ENCODE peak calls at places on chromosomes 5 and 9, in seven cellular contexts. C is RWPE2, P is pancreas, T is uterus, V is left lung, N is DND-41, L is right cardiac atrium. Q is an unnamed sample.

GRCh38 chr9:132003904-132004303 is 75.8 kb downstream of the MED27 start:
- DNase-seq in C (no peak), L (no peak), V (no peak), P (no peak), T (no peak), N (no peak), Q (no peak)

GRCh38 chr9:137313326-137313920 is 11.4 kb upstream of the NRARP start:
- DNase-seq in N (no peak), P (peak; percentile 60), L (no peak), T (no peak), V (no peak), C (peak; percentile 64), Q (no peak)

GRCh38 chr9:121989010-121989409 is 104.1 kb downstream of the TTLL11 start:
- DNase-seq in L (no peak), V (no peak), C (no peak), T (no peak), N (no peak), P (no peak), Q (no peak)

GRCh38 chr9:94870793-94871558 is 144.5 kb downstream of the AOPEP start:
- DNase-seq in N (peak; percentile 29), L (peak; percentile 37), V (peak; percentile 41), C (no peak), P (no peak), T (peak; percentile 54), Q (no peak)

GRCh38 chr9:87657893-87658292 is 68.0 kb upstream of the CTSL start:
- DNase-seq in C (no peak), L (no peak), T (no peak), P (no peak), N (no peak), V (no peak), Q (no peak)

GRCh38 chr9:126719677-126720435 is 85.0 kb upstream of the ZBTB43 start:
- DNase-seq in N (peak; percentile 89), C (no peak), P (no peak), V (peak; percentile 92), L (peak; percentile 68), T (no peak), Q (peak; percentile 92)

GRCh38 chr5:134111741-134112647 is 2.5 kb upstream of the TCF7 start:
- DNase-seq in C (no peak), T (no peak), N (no peak), P (no peak), V (no peak), L (no peak), Q (no peak)

GRCh38 chr5:155475318-155475717 is 461.8 kb downstream of the KIF4B start:
- DNase-seq in P (no peak), V (no peak), C (no peak), N (no peak), L (no peak), T (no peak), Q (no peak)

GRCh38 chr5:83530186-83530585 is 58.6 kb downstream of the VCAN start:
- DNase-seq in V (no peak), T (no peak), L (no peak), N (no peak), C (no peak), P (no peak), Q (no peak)

GRCh38 chr5:40656766-40657165 is 22.9 kb upstream of the PTGER4 start:
- DNase-seq in L (no peak), V (no peak), T (no peak), C (no peak), P (no peak), N (no peak), Q (no peak)

GRCh38 chr5:104739503-104739902 is 1176.9 kb upstream of the NUDT12 start:
- DNase-seq in C (no peak), L (no peak), V (no peak), P (no peak), T (no peak), N (no peak), Q (no peak)

GRCh38 chr5:28269978-28270377 is 1231.6 kb upstream of the CDH9 start:
- DNase-seq in N (peak; percentile 49), P (no peak), L (no peak), T (no peak), V (no peak), C (no peak), Q (no peak)

GRCh38 chr9:113598883-113599282 is 135.4 kb downstream of the RGS3 start:
- DNase-seq in C (no peak), T (no peak), N (no peak), V (no peak), L (no peak), P (peak; percentile 28), Q (peak; percentile 7)

GRCh38 chr9:16364347-16364746 is 506.1 kb downstream of the BNC2 start:
- DNase-seq in C (no peak), N (no peak), T (no peak), L (peak; percentile 68), P (no peak), V (no peak), Q (peak; percentile 51)

GRCh38 chr5:139635606-139636206 is 12.4 kb upstream of the CXXC5 start:
- DNase-seq in V (peak; percentile 91), P (peak; percentile 71), N (peak; percentile 67), L (peak; percentile 92), C (peak; percentile 82), T (peak; percentile 62), Q (peak; percentile 89)
- H3K4me3 ChIP-seq in V (no peak overlapping the region), P (no peak overlapping the region), N (no peak overlapping the region), L (no peak overlapping the region), C (no peak overlapping the region), T (no peak overlapping the region), Q (no peak overlapping the region)

DNA sequence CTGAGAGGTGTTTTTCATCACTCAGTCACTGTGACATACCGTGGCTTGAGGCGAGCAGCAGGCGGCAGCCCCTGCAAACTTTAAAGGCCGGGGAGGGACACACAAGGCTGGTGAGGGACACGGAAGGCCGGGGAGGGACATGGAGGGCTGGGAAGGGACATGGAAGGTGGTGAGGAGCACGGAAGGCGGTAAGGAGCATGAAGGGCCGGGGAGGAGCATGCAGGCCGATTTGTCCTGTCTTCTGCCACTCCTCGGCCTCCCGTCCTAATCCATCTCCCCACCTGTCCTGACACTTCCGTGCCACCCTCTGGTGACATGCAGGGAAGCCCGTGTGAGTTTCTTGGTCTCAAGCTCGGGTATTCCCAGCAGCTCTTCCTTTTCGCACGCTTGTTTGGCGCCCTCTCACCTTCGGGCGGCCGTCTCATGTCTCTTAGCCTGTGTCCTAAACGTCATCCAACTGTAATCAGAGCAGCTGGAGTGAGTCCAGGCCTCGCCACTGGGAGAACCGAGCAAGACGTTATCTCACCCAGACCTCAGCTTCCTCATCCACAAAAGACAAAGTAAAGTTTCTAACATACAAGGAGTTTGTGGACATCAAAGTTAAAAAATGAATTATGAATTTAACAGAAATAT is 126.5 kb downstream of the MRPL36 start:
- DNase-seq in T (no peak), N (no peak), C (no peak), V (no peak), P (peak; percentile 30), L (no peak), Q (no peak)
- H3K27me3 ChIP-seq in T (no peaks in the 10 kb centered on the region), N (peaks cover 6% of the 10 kb centered on the region), C (peaks cover 24% of the 10 kb centered on the region), V (peaks cover 66% of the 10 kb centered on the region), P (no peaks in the 10 kb centered on the region), L (no peaks in the 10 kb centered on the region), Q (peaks cover 40% of the 10 kb centered on the region)

GRCh38 chr5:172645271-172645670 is 4.2 kb downstream of the NEURL1B start:
- DNase-seq in P (no peak), V (no peak), C (no peak), T (no peak), N (no peak), L (no peak), Q (no peak)
- H3K4me1 ChIP-seq in P (peaks cover 6% of the 10 kb centered on the region), V (peaks cover 16% of the 10 kb centered on the region), C (peaks cover 47% of the 10 kb centered on the region), T (peaks cover 4% of the 10 kb centered on the region), N (peaks cover 13% of the 10 kb centered on the region), L (peaks cover 23% of the 10 kb centered on the region), Q (peaks cover 58% of the 10 kb centered on the region)

GRCh38 chr5:61328791-61329617 is 3.1 kb upstream of the ZSWIM6 start:
- DNase-seq in N (no peak), V (no peak), C (no peak), T (no peak), P (no peak), L (no peak), Q (no peak)
- H3K4me3 ChIP-seq in N (no peak overlapping the region), V (no peak overlapping the region), C (no peak overlapping the region), T (no peak overlapping the region), P (no peak overlapping the region), L (no peak overlapping the region), Q (no peak overlapping the region)

GRCh38 chr5:93721045-93721444 is 20.4 kb downstream of the POU5F2 start:
- DNase-seq in V (no peak), T (no peak), N (peak; percentile 24), C (no peak), L (no peak), P (no peak), Q (no peak)

GRCh38 chr5:93721511-93721910 is 19.9 kb downstream of the POU5F2 start:
- DNase-seq in T (no peak), N (no peak), C (no peak), P (no peak), V (no peak), L (no peak), Q (no peak)

GRCh38 chr5:93722588-93722987 is 18.8 kb downstream of the POU5F2 start:
- DNase-seq in N (no peak), P (no peak), V (no peak), T (no peak), C (no peak), L (no peak), Q (no peak)

GRCh38 chr5:93724791-93725190 is 16.6 kb downstream of the POU5F2 start:
- DNase-seq in L (no peak), T (no peak), N (no peak), C (no peak), V (no peak), P (no peak), Q (no peak)

DNA sequence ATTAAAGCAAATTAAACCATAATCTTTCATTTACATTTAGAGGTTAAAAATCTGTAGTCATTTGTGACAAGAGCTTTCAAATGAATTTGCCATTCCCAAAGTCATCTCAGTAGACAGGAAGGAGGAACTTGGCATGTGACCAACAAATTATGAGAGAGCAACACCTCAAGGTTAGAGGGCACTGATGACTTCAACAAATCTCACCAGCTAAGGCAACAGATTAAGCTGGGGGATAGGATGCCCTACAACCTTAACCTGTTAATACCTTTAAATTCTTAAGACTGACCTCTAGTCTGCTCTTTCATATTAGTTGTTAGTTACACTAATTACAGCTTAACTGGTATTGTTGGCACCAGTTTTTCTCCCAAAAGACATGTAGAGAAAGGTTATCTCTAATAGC is 18.4 kb downstream of the POU5F2 start:
- DNase-seq in L (no peak), P (no peak), V (no peak), N (no peak), C (no peak), T (no peak), Q (no peak)
- H3K27me3 ChIP-seq in L (no peaks in the 10 kb centered on the region), P (no peaks in the 10 kb centered on the region), V (no peaks in the 10 kb centered on the region), N (no peaks in the 10 kb centered on the region), C (no peaks in the 10 kb centered on the region), T (no peaks in the 10 kb centered on the region), Q (no peaks in the 10 kb centered on the region)

GRCh38 chr9:109914280-109915027 is 134.5 kb downstream of the PALM2AKAP2 start:
- DNase-seq in V (peak; percentile 38), C (no peak), N (no peak), P (no peak), L (no peak), T (no peak), Q (no peak)
- H3K4me1 ChIP-seq in V (peaks cover 11% of the 10 kb centered on the region), C (peaks cover 36% of the 10 kb centered on the region), N (peaks cover 10% of the 10 kb centered on the region), P (no peaks in the 10 kb centered on the region), L (peaks cover 15% of the 10 kb centered on the region), T (no peaks in the 10 kb centered on the region), Q (peaks cover 57% of the 10 kb centered on the region)